ENCODE peak calls at places on chromosome 3, in five cellular contexts. G, Q, A, B and U are unnamed samples.

GRCh38 chr3:195001961-195002861 is 268.7 kb downstream of the XXYLT1 start:
- DNase-seq in G (peak; percentile 20), Q (peak; percentile 54), A (peak; percentile 96), B (peak; percentile 63), U (peak; percentile 95)

GRCh38 chr3:37752661-37753055 is 109.0 kb upstream of the CTDSPL start:
- DNase-seq in G (no peak), Q (no peak), A (no peak), B (no peak), U (no peak)

GRCh38 chr3:61247191-61247590 is 4.1 kb downstream of the FHIT start:
- DNase-seq in G (no peak), Q (no peak), A (no peak), B (no peak), U (no peak)

GRCh38 chr3:172561894-172562664 is 38.8 kb upstream of the TNFSF10 start:
- DNase-seq in G (no peak), Q (no peak), A (no peak), B (no peak), U (no peak)

GRCh38 chr3:81643721-81644120 is 117.7 kb downstream of the GBE1 start:
- DNase-seq in G (peak; percentile 13), Q (peak; percentile 3), A (no peak), B (no peak), U (peak; percentile 38)

GRCh38 chr3:23308986-23309625 is 106.0 kb downstream of the UBE2E2 start:
- DNase-seq in G (no peak), Q (no peak), A (no peak), B (no peak), U (no peak)

GRCh38 chr3:186746008-186746407 is 28.8 kb downstream of the KNG1 start:
- DNase-seq in G (peak; percentile 90), Q (no peak), A (peak; percentile 33), B (peak; percentile 20), U (no peak)

GRCh38 chr3:100634493-100635272 is 25.3 kb downstream of the ADGRG7 start:
- DNase-seq in G (peak; percentile 58), Q (peak; percentile 23), A (peak; percentile 27), B (no peak), U (no peak)

GRCh38 chr3:149371001-149371722 is 6.3 kb downstream of the TM4SF1 start:
- DNase-seq in G (peak; percentile 84), Q (no peak), A (no peak), B (no peak), U (no peak)

GRCh38 chr3:149969110-149969944 is 1.4 kb downstream of the PFN2 start:
- DNase-seq in G (peak; percentile 86), Q (no peak), A (no peak), B (peak; percentile 25), U (peak; percentile 68)

GRCh38 chr3:79414821-79415220 is 353.0 kb downstream of the ROBO1 start:
- DNase-seq in G (peak; percentile 26), Q (no peak), A (no peak), B (peak; percentile 11), U (no peak)

GRCh38 chr3:150005243-150006102 is 34.8 kb upstream of the PFN2 start:
- DNase-seq in G (peak; percentile 60), Q (no peak), A (no peak), B (no peak), U (no peak)

GRCh38 chr3:106957021-106957420 is 420.2 kb upstream of the CCDC54 start:
- DNase-seq in G (peak; percentile 13), Q (no peak), A (no peak), B (no peak), U (no peak)

GRCh38 chr3:160719710-160720109 is 36.3 kb upstream of the PPM1L start:
- DNase-seq in G (no peak), Q (no peak), A (no peak), B (no peak), U (no peak)

GRCh38 chr3:41943444-41943843 is 18.5 kb downstream of the ULK4 start:
- DNase-seq in G (no peak), Q (no peak), A (no peak), B (no peak), U (no peak)

GRCh38 chr3:52851348-52851747 is 16.5 kb upstream of the MUSTN1 start:
- DNase-seq in G (peak; percentile 32), Q (peak; percentile 49), A (peak; percentile 52), B (no peak), U (no peak)